ENCODE peak calls at places on chromosomes 4 and X, in four cellular contexts. I, J, T and E are unnamed samples.

GRCh38 chr4:37317104-37317643 is 72.6 kb downstream of the NWD2 start:
- DNase-seq in J (no peak), I (no peak), T (no peak), E (no peak)

GRCh38 chrX:46477435-46477834 is 67.8 kb downstream of the ZNF674 start:
- DNase-seq in I (no peak), T (no peak), J (no peak), E (no peak)

GRCh38 chrX:37330642-37331041 is 18.5 kb upstream of the PRRG1 start:
- DNase-seq in J (no peak), I (no peak), T (no peak), E (no peak)

GRCh38 chrX:40877869-40878268 is 142.5 kb upstream of the MED14 start:
- DNase-seq in T (no peak), J (no peak), I (no peak), E (no peak)

GRCh38 chr4:17272154-17272553 is 239.7 kb downstream of the QDPR start:
- DNase-seq in J (no peak), T (no peak), I (no peak), E (no peak)

GRCh38 chrX:24190500-24191156 is 41.1 kb downstream of the ZFX start:
- DNase-seq in I (no peak), J (no peak), T (no peak), E (no peak)

GRCh38 chrX:144586756-144587155 is 660.5 kb upstream of the SPANXN1 start:
- DNase-seq in J (no peak), T (no peak), I (no peak), E (no peak)

GRCh38 chr4:127631420-127631819 is 1.3 kb upstream of the INTU start:
- DNase-seq in T (no peak), I (no peak), J (no peak), E (no peak)

GRCh38 chr4:182770259-182770968 is 146.8 kb downstream of the DCTD start:
- DNase-seq in J (no peak), T (no peak), I (no peak), E (no peak)

GRCh38 chrX:56429581-56429980 is 133.8 kb upstream of the UBQLN2 start:
- DNase-seq in J (no peak), T (no peak), I (no peak), E (no peak)

GRCh38 chrX:19888419-19888879 is 1.0 kb upstream of the SH3KBP1 start:
- DNase-seq in J (peak; percentile 27), I (peak; percentile 24), T (no peak), E (no peak)

GRCh38 chrX:104482757-104483156 is 83.2 kb upstream of the IL1RAPL2 start:
- DNase-seq in T (no peak), J (no peak), I (no peak), E (no peak)

GRCh38 chrX:24153175-24153795 is 3.8 kb downstream of the ZFX start:
- DNase-seq in J (no peak), I (no peak), T (no peak), E (no peak)

GRCh38 chrX:127726227-127726626 is 326.0 kb downstream of the ACTRT1 start:
- DNase-seq in T (no peak), J (no peak), I (no peak), E (no peak)

GRCh38 chr4:185933078-185933581 is 121.1 kb upstream of the SORBS2 start:
- DNase-seq in J (no peak), T (no peak), I (no peak), E (no peak)

GRCh38 chrX:109350621-109351020 is 131.3 kb downstream of the GUCY2F start:
- DNase-seq in I (no peak), J (no peak), T (no peak), E (no peak)

GRCh38 chr4:77120888-77121508 is 36.0 kb upstream of the CCNG2 start:
- DNase-seq in I (no peak), J (no peak), T (no peak), E (no peak)

GRCh38 chrX:84322083-84322827 is 134.3 kb upstream of the RPS6KA6 start:
- DNase-seq in T (no peak), J (no peak), I (no peak), E (no peak)

GRCh38 chr4:56049428-56050212 is 100.9 kb downstream of the CEP135 start:
- DNase-seq in I (no peak), J (peak; percentile 43), T (peak; percentile 45), E (no peak)

GRCh38 chrX:106201502-106202178 is 33.5 kb downstream of the PWWP3B start:
- DNase-seq in J (no peak), T (no peak), I (no peak), E (no peak)

GRCh38 chr4:28254003-28254402 is 1393.4 kb downstream of the STIM2 start:
- DNase-seq in T (no peak), I (no peak), J (no peak), E (no peak)
- H3K9me3 ChIP-seq in T (peaks cover 1% of the 10 kb centered on the region), I (no peaks in the 10 kb centered on the region), J (no peaks in the 10 kb centered on the region), E (no peaks in the 10 kb centered on the region)

DNA sequence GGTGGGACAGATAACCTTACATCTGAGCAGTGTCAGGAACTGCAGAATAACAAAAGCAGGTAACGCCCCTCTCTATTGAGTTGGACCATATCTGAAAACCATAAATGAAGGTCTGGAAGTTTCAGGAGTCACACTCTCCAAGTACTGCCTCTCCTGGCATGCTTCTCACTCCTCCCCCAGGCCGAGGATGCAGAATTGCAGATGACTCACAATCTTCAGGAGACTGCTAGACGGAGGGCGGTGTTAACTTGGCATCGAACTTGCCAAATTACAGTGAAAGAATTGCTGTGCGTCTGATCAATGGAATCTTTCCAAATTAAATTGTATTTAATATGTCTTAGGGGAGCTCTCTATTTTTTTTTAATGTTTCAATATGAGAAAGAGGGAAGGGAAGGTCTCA is 67.1 kb upstream of the TRIM2 start:
- DNase-seq in I (peak; percentile 62), T (peak; percentile 79), J (no peak), E (no peak)
- H3K27ac ChIP-seq in I (no peak overlapping the region), T (no peak overlapping the region), J (no peak overlapping the region), E (no peak overlapping the region)

DNA sequence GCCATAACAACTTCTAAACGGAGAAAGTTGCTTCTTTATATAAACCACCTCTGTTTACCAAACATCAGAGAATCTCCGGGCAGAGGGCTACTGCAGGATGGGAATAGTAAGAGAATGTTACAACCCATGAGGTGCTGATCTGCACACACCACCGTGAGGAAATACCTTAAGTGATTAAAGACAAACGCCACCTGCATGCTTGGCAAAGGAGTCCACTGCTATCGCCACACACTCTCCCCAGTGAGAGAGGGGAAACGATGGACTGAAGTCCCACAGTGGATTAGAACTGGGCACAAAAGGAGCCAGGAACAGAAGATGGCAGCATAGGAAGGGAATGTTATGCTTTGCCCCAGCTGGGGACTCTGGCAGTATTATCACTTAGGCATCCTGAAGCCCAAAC is 15.6 kb downstream of the MAML3 start:
- DNase-seq in I (no peak), J (no peak), T (no peak), E (no peak)
- H3K4me1 ChIP-seq in I (peaks cover 42% of the 10 kb centered on the region), J (peaks cover 4% of the 10 kb centered on the region), T (no peaks in the 10 kb centered on the region), E (peaks cover 20% of the 10 kb centered on the region)

GRCh38 chr4:147233-147632 is 22.9 kb downstream of the ZNF718 start:
- DNase-seq in I (no peak), T (no peak), J (no peak), E (no peak)
- H3K9me3 ChIP-seq in I (peaks cover 62% of the 10 kb centered on the region), T (peaks cover 22% of the 10 kb centered on the region), J (peaks cover 34% of the 10 kb centered on the region), E (peaks cover 4% of the 10 kb centered on the region)

GRCh38 chr4:83631066-83631465 is 95.2 kb downstream of the GPAT3 start:
- DNase-seq in T (no peak), I (no peak), J (no peak), E (no peak)
- H3K27ac ChIP-seq in T (no peak overlapping the region), I (no peak overlapping the region), J (no peak overlapping the region), E (no peak overlapping the region)

GRCh38 chr4:73687414-73687813 is 53.0 kb upstream of the CXCL8 start:
- DNase-seq in J (no peak), T (no peak), I (no peak), E (no peak)
- H3K4me1 ChIP-seq in J (no peaks in the 10 kb centered on the region), T (no peaks in the 10 kb centered on the region), I (no peaks in the 10 kb centered on the region), E (no peaks in the 10 kb centered on the region)

GRCh38 chr4:15847746-15848145 is 69.6 kb downstream of the CD38 start:
- DNase-seq in I (no peak), J (no peak), T (no peak), E (no peak)
- H3K9me3 ChIP-seq in I (no peaks in the 10 kb centered on the region), J (no peaks in the 10 kb centered on the region), T (no peaks in the 10 kb centered on the region), E (no peaks in the 10 kb centered on the region)

GRCh38 chr4:18981234-18981615 is 959.7 kb upstream of the LCORL start:
- DNase-seq in T (no peak), J (no peak), I (no peak), E (no peak)
- H3K27ac ChIP-seq in T (no peak overlapping the region), J (no peak overlapping the region), I (no peak overlapping the region), E (no peak overlapping the region)

DNA sequence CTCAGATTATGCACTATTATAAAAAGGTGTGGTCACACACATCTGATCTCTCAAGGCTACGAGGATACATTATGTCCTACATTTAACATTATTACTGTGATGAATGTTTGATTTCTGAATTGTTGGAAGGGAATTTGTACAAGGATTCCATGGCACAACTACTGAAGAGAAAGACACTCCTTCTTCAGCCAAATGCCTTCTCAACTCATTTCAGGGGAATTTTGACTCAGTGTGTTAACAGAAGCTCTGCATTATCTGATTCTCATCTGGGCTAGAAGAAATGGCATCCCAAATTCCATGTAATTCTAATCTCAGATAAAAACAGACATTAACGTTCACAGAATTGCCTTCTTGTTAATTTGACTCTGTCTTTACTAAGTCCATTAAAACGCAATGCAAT is 477.7 kb downstream of the PDGFC start:
- DNase-seq in J (no peak), T (no peak), I (no peak), E (no peak)
- H3K4me1 ChIP-seq in J (no peaks in the 10 kb centered on the region), T (peaks cover 2% of the 10 kb centered on the region), I (peaks cover 24% of the 10 kb centered on the region), E (no peaks in the 10 kb centered on the region)